ENCODE peak calls at places on chromosomes 1 and 21, in nine cellular contexts. E is D341Med; A is activated CD8-positive, alpha-beta memory T cell treated with anti-CD3 and anti-CD28 coated beads, Interleukin-2, amount 50 U/mL, for 4 hours; H is stimulated activated CD4-positive, alpha-beta T cell treated with anti-CD3 and anti-CD28 coated beads, Interleukin-4, amount 100 ng/mL, for 48 hours; U is Right ventricle myocardium inferior; R is thoracic aorta; N is stimulated activated effector memory CD8-positive, alpha-beta T cell treated with anti-CD3 and anti-CD28 coated beads, Interleukin-12 subunit alpha, Interleukin-12 subunit beta, amount 100 ng/mL, for 72 hours; Q is T-helper 17 cell; P is amniotic stem cell. Y is an unnamed sample.

GRCh38 chr1:229863651-229864545 is 203.1 kb upstream of the GALNT2 start:
- DNase-seq in U (no peak), A (no peak), R (peak; percentile 10), E (no peak), P (no peak), Q (no peak), N (no peak), H (no peak), Y (no peak)

GRCh38 chr21:42146821-42147220 is 72.1 kb upstream of the ABCG1 start:
- DNase-seq in U (peak; percentile 59), E (no peak), Q (no peak), P (no peak), N (no peak), R (no peak), A (peak; percentile 10), H (no peak), Y (no peak)

GRCh38 chr1:214364335-214364734 is 83.4 kb downstream of the SMYD2 start:
- DNase-seq in P (no peak), Q (no peak), U (peak; percentile 67), H (no peak), A (no peak), R (no peak), N (no peak), E (no peak), Y (no peak)

GRCh38 chr1:171081220-171081993 is 9.3 kb upstream of the FMO3 start:
- DNase-seq in Q (no peak), R (no peak), U (no peak), A (no peak), P (peak; percentile 24), H (no peak), N (no peak), E (peak; percentile 37), Y (no peak)

GRCh38 chr1:206002833-206003532 is at the start of gene RAB7B:
- DNase-seq in E (peak; percentile 26), H (no peak), N (no peak), U (peak; percentile 83), A (no peak), Q (no peak), R (peak; percentile 40), P (peak; percentile 46), Y (peak; percentile 53)

GRCh38 chr1:205600085-205600484 is 31.7 kb downstream of the ELK4 start:
- DNase-seq in Q (no peak), A (no peak), P (no peak), U (no peak), N (no peak), R (no peak), H (no peak), E (no peak), Y (no peak)

GRCh38 chr1:24526940-24527542 is 24.4 kb downstream of the RCAN3 start:
- DNase-seq in R (no peak), H (peak; percentile 36), A (peak; percentile 56), Q (peak; percentile 44), N (no peak), P (no peak), U (no peak), E (no peak), Y (no peak)

GRCh38 chr1:172269644-172270043 is 150.8 kb upstream of the C1orf105 start:
- DNase-seq in R (no peak), A (no peak), P (no peak), E (no peak), U (no peak), H (no peak), Q (no peak), N (no peak), Y (no peak)

GRCh38 chr1:207672525-207673130 is 27.7 kb downstream of the CR1L start:
- DNase-seq in A (no peak), Q (no peak), H (no peak), R (no peak), N (no peak), E (peak; percentile 35), P (peak; percentile 40), U (no peak), Y (no peak)

GRCh38 chr21:45138199-45139002 is 64.0 kb downstream of the ADARB1 start:
- DNase-seq in A (peak; percentile 74), U (peak; percentile 91), N (peak; percentile 80), Q (peak; percentile 64), R (peak; percentile 33), P (no peak), E (peak; percentile 80), H (peak; percentile 72), Y (peak; percentile 32)

GRCh38 chr1:228336308-228337030 is 70.2 kb downstream of the TRIM11 start:
- DNase-seq in P (no peak), E (no peak), Q (no peak), N (no peak), A (peak; percentile 8), R (no peak), U (peak; percentile 53), H (no peak), Y (no peak)

GRCh38 chr1:40877681-40878080 is 15.5 kb upstream of the CITED4 start:
- DNase-seq in P (peak; percentile 60), E (peak; percentile 81), U (no peak), H (no peak), A (peak; percentile 30), N (no peak), Q (no peak), R (peak; percentile 77), Y (no peak)

GRCh38 chr1:225362805-225363204 is 65.0 kb downstream of the LBR start:
- DNase-seq in U (no peak), A (no peak), R (no peak), Q (no peak), P (no peak), N (no peak), E (no peak), H (no peak), Y (no peak)

Y was measured in caudate nucleus.